ENCODE peak calls at places on chromosomes 16 and 17, in six cellular contexts. E, Q, F, K, S and I are unnamed samples.

GRCh38 chr17:50956750-50957523 is 90.8 kb upstream of the TOB1 start:
- DNase-seq in Q (peak), S (peak), F (no peak), K (peak), E (peak), I (no peak)

GRCh38 chr17:27597783-27598320 is 33.1 kb upstream of the LGALS9 start:
- DNase-seq in K (no peak), E (no peak), S (no peak), F (no peak), Q (no peak), I (no peak)

GRCh38 chr16:73047536-73048291 is at the start of gene ZFHX3:
- DNase-seq in K (peak), F (no peak), E (peak), Q (peak), S (peak), I (no peak)

GRCh38 chr16:3171855-3172593 is 16.0 kb upstream of the OR1F1 start:
- DNase-seq in S (no peak), Q (no peak), F (no peak), E (no peak), K (peak), I (no peak)

GRCh38 chr16:57372372-57373116 is at the start of gene CX3CL1:
- DNase-seq in Q (peak), S (no peak), K (peak), F (no peak), E (peak), I (no peak)

GRCh38 chr17:17351901-17352781 is 49.0 kb downstream of the NT5M start:
- DNase-seq in F (no peak), Q (peak), K (no peak), S (peak), E (peak), I (no peak)

GRCh38 chr16:16027728-16028310 is 78.4 kb downstream of the ABCC1 start:
- DNase-seq in S (no peak), E (no peak), K (no peak), F (no peak), Q (no peak), I (no peak)

GRCh38 chr17:36742267-36743000 is 141.1 kb downstream of the MRM1 start:
- DNase-seq in K (peak), S (no peak), E (no peak), Q (no peak), F (no peak), I (no peak)

GRCh38 chr17:50145532-50146229 is 4.8 kb downstream of the PPP1R9B start:
- DNase-seq in F (no peak), S (no peak), Q (no peak), E (no peak), K (no peak), I (no peak)

GRCh38 chr17:76582660-76583059 is 3.0 kb downstream of the ST6GALNAC2 start:
- DNase-seq in F (no peak), E (no peak), K (no peak), Q (no peak), S (no peak), I (no peak)

GRCh38 chr17:63523256-63523869 is at the start of gene KCNH6:
- DNase-seq in S (no peak), F (no peak), E (no peak), K (no peak), Q (no peak), I (no peak)

GRCh38 chr17:28030386-28030785 is 12.1 kb upstream of the NLK start:
- DNase-seq in E (no peak), F (no peak), K (no peak), Q (no peak), S (no peak), I (no peak)

GRCh38 chr17:81823800-81824550 is 9.1 kb downstream of the MCRIP1 start:
- DNase-seq in S (no peak), E (no peak), K (no peak), F (no peak), Q (no peak), I (no peak)

GRCh38 chr16:20084624-20085226 is 11.0 kb upstream of the GPR139 start:
- DNase-seq in Q (no peak), S (no peak), K (no peak), F (no peak), E (no peak), I (no peak)

GRCh38 chr17:72100445-72100844 is 20.4 kb upstream of the SOX9 start:
- DNase-seq in K (no peak), F (no peak), S (no peak), E (no peak), Q (no peak), I (no peak)

GRCh38 chr16:4347010-4347409 is 4.1 kb downstream of the PAM16 start:
- DNase-seq in E (peak), K (no peak), S (no peak), F (no peak), Q (no peak), I (no peak)

GRCh38 chr16:23511731-23512130 is 1.4 kb upstream of the GGA2 start:
- DNase-seq in S (no peak), K (no peak), F (no peak), Q (no peak), E (no peak), I (no peak)

GRCh38 chr16:23509441-23509754 is 896 bp downstream of the GGA2 start:
- DNase-seq in F (no peak), S (no peak), E (no peak), K (no peak), Q (no peak), I (no peak)

GRCh38 chr16:23508589-23509440 is 1.5 kb downstream of the GGA2 start:
- DNase-seq in Q (no peak), K (peak), S (no peak), E (peak), F (no peak), I (no peak)

GRCh38 chr16:23510154-23510914 is at the start of gene GGA2:
- DNase-seq in E (peak), F (peak), K (peak), Q (peak), S (peak), I (no peak)

GRCh38 chr16:23509763-23510153 is 536 bp downstream of the GGA2 start:
- DNase-seq in K (peak), F (no peak), Q (peak), E (peak), S (no peak), I (no peak)
- H3K4me3 ChIP-seq in K (peak), F (peak), Q (peak), E (peak), S (peak), I (peak)

GRCh38 chr16:67339453-67339852 is 12.8 kb downstream of the LRRC36 start:
- DNase-seq in K (no peak), F (peak), S (no peak), E (peak), Q (no peak), I (no peak)
- TF ChIP-seq CTCF in K (no peak), F (peak), S (no peak), E (peak), Q (no peak), I (no peak)

DNA sequence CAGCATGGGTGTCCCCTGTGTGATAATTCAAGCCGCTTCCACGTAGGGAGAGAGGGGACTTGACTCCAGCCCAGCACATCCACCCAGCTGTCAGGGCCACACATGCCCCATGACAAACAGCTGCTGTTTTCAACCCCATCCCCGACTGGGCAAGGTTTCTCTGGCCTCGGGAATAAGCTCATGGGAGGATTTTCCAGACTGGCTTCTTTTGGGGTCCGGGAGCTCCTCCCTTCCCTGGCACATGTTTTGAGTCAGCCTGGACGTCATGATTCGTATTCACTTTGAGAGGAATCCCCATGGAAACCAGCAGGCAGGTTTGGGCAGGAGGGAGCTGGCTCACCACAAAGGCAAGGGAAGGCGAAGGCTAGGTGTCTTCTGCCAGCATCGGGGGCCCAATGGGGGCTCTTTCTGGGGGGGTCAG is 156.4 kb downstream of the CMIP start:
- DNase-seq in F (peak), S (peak), E (peak), Q (no peak), K (no peak), I (no peak)
- H3K4me3 ChIP-seq in F (no peak), S (no peak), E (no peak), Q (no peak), K (no peak), I (no peak)

GRCh38 chr17:2238432-2239169 is 65.0 kb downstream of the SMG6 start:
- DNase-seq in F (no peak), Q (peak), K (no peak), E (no peak), S (no peak), I (no peak)

GRCh38 chr17:2233441-2233947 is 70.1 kb downstream of the SMG6 start:
- DNase-seq in E (peak), K (no peak), S (no peak), Q (peak), F (no peak), I (no peak)

GRCh38 chr17:2237521-2237921 is 66.1 kb downstream of the SMG6 start:
- DNase-seq in F (no peak), E (peak), K (no peak), S (no peak), Q (peak), I (no peak)

GRCh38 chr17:2237960-2238359 is 65.6 kb downstream of the SMG6 start:
- DNase-seq in F (no peak), E (no peak), K (no peak), Q (no peak), S (no peak), I (no peak)

DNA sequence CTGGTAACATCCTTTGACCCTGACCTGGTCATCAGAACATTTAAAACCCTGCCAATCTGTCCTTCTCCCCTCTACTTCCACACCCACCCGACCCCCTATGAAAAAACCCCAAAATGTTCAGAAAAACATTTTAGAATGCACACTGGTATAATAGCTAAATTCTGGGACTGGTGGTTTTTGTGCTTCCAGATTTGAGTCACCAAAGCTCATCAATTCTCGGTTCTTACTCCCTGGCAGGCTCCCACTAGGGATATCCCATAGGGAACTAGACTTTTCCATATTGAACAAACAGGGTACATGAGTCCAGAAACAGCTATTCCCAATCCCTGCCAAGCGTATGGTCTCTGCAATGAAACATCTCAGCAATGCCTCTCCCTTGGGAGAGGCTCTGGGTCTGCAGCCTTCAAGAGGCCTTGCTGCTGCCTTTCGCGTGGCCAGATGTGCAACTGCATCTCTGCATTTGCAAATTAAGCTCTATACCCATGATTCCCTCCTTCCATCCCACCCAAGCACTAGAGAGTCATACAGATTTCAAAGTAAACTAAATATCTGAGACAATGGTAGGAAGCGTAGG is 67.7 kb downstream of the SMG6 start:
- DNase-seq in E (peak), K (no peak), Q (peak), F (no peak), S (no peak), I (no peak)
- TF ChIP-seq CTCF in E (no peak), K (no peak), Q (no peak), F (no peak), S (no peak), I (no peak)

GRCh38 chr17:47188266-47188665 is 829 bp downstream of the CDC27 start:
- DNase-seq in F (no peak), E (peak), S (no peak), K (no peak), Q (peak), I (no peak)

GRCh38 chr17:47188799-47189731 is at the start of gene CDC27:
- DNase-seq in E (peak), S (peak), F (peak), K (peak), Q (peak), I (peak)

GRCh38 chr17:47192549-47192948 is 3.5 kb upstream of the CDC27 start:
- DNase-seq in S (no peak), E (no peak), F (no peak), K (no peak), Q (no peak), I (no peak)

GRCh38 chr17:47190770-47191169 is 1.7 kb upstream of the CDC27 start:
- DNase-seq in S (no peak), Q (no peak), F (no peak), E (no peak), K (no peak), I (no peak)

DNA sequence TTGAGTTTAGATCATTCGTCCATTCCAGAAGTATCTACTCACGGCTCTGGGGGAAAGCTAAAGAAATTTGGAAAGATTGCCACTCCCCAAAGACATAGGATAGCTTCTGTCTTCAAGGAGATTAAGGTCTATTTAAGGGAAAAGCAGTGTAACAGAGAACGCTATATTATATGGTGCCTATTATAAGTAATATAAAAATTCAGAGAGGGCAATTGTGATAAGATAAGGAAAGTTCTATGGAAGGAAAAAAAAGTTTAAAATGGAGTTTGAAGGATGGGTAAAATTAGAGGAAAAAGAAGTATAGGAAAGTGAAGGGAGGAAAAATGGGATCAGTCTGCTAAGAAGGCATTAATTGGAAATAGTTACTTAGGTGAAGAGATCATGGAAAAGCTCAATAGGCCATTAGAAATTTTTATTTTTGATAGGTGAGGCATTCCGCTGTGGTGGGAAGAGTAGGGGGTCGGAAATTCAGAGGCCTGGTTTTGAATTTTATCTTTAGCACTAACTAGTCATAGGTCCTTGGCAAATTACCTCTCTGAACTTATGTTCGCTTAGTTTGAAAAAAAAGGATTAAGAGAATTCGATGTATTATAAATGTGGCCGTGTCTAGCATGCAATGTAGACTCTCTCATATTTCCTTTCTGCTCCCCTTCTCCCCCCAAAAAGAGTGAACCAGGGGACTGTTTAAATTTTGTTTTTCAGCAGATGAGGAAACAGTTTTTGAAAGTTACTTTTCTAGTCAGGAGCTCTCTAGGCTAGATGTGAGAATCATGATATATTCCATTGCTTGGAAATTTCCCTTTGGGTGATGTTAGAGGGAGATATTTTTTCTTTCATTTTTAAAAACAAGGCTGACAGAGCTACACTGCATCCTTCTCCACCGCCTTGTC is 882 bp upstream of the CDC27 start:
- DNase-seq in Q (no peak), F (no peak), E (no peak), K (no peak), S (no peak), I (no peak)
- H3K4me3 ChIP-seq in Q (peak), F (peak), E (peak), K (peak), S (peak), I (peak)